ENCODE peak calls at places on chromosomes 16 and 17, in seven cellular contexts. Q is psoas muscle; J is heart left ventricle; L is colonic mucosa; U is tibial artery; F is effector memory CD4-positive, alpha-beta T cell; E is tibial nerve. C is an unnamed sample. For H3K27me3, the result is how much of the 10 kb centered on the place peaks cover.

GRCh38 chr16:11470676-11471415 is 115.9 kb downstream of the LITAF start:
- DNase-seq in E (no peak), U (peak), F (no peak), J (no peak), Q (no peak), L (no peak), C (no peak)

GRCh38 chr16:51540259-51540658 is 389.2 kb upstream of the SALL1 start:
- DNase-seq in F (no peak), Q (no peak), U (no peak), E (no peak), J (no peak), L (no peak), C (no peak)

GRCh38 chr16:69351309-69352027 is at the start of gene TMED6:
- DNase-seq in L (peak), U (no peak), Q (no peak), F (no peak), E (no peak), J (no peak), C (no peak)

GRCh38 chr17:44765965-44766364 is 7.2 kb downstream of the ADAM11 start:
- DNase-seq in E (no peak), J (peak), F (no peak), U (no peak), Q (no peak), L (no peak), C (no peak)

GRCh38 chr16:75742424-75743047 is 16.2 kb upstream of the CPHXL start:
- DNase-seq in E (no peak), Q (no peak), U (no peak), L (no peak), J (no peak), F (no peak), C (no peak)

GRCh38 chr17:58351182-58351581 is 819 bp downstream of the SUPT4H1 start:
- DNase-seq in J (no peak), Q (no peak), U (no peak), F (no peak), E (no peak), L (no peak), C (no peak)

GRCh38 chr17:44829558-44830358 is at the start of gene GJC1:
- DNase-seq in J (peak), E (no peak), L (no peak), U (peak), Q (peak), F (no peak), C (no peak)

GRCh38 chr17:5700791-5701190 is 116.5 kb upstream of the NLRP1 start:
- DNase-seq in F (no peak), J (no peak), Q (no peak), E (no peak), L (no peak), U (no peak), C (no peak)

GRCh38 chr16:2450535-2450934 is 9.4 kb upstream of the TEDC2 start:
- DNase-seq in J (no peak), U (no peak), F (no peak), E (no peak), Q (no peak), L (no peak), C (no peak)

GRCh38 chr17:10798332-10798749 is 5.6 kb downstream of the TMEM238L start:
- DNase-seq in E (no peak), J (no peak), F (no peak), Q (no peak), U (no peak), L (peak), C (no peak)

GRCh38 chr17:21390294-21390693 is 14.1 kb downstream of the KCNJ12 start:
- DNase-seq in L (no peak), J (no peak), F (no peak), Q (no peak), U (no peak), E (no peak), C (no peak)

GRCh38 chr17:30005709-30006320 is 64.4 kb downstream of the EFCAB5 start:
- DNase-seq in E (no peak), F (no peak), J (no peak), L (no peak), U (no peak), Q (no peak), C (no peak)

GRCh38 chr16:79497951-79498350 is 102.6 kb downstream of the MAF start:
- DNase-seq in L (no peak), U (no peak), Q (no peak), F (no peak), E (no peak), J (no peak), C (no peak)

GRCh38 chr17:34099859-34100258 is 155.2 kb upstream of the CCL2 start:
- DNase-seq in L (no peak), E (no peak), J (no peak), Q (no peak), F (no peak), U (no peak), C (no peak)

GRCh38 chr17:7685533-7686220 is 1.6 kb downstream of the TP53 start:
- DNase-seq in F (peak), Q (peak), E (peak), J (peak), U (peak), L (peak), C (peak)

GRCh38 chr16:50311134-50311528 is 44.8 kb downstream of the ADCY7 start:
- DNase-seq in E (no peak), Q (peak), U (peak), L (no peak), J (no peak), F (no peak), C (no peak)

GRCh38 chr16:87713469-87714229 is 52.1 kb downstream of the KLHDC4 start:
- DNase-seq in L (no peak), F (peak), J (no peak), Q (no peak), U (no peak), E (no peak), C (no peak)

GRCh38 chr16:76639685-76640289 is 362.6 kb downstream of the CNTNAP4 start:
- DNase-seq in Q (no peak), F (no peak), E (no peak), L (peak), J (no peak), U (no peak), C (no peak)

GRCh38 chr17:77864234-77865108 is 94.0 kb upstream of the TNRC6C start:
- DNase-seq in J (no peak), L (no peak), Q (no peak), U (peak), E (no peak), F (no peak), C (no peak)

GRCh38 chr16:83835972-83836566 is 28.3 kb downstream of the HSBP1 start:
- DNase-seq in L (no peak), Q (no peak), F (no peak), J (no peak), U (no peak), E (no peak), C (no peak)

GRCh38 chr17:55056530-55056929 is 88.0 kb downstream of the STXBP4 start:
- DNase-seq in L (peak), U (no peak), J (no peak), E (no peak), Q (no peak), F (no peak), C (no peak)

GRCh38 chr17:7043544-7044268 is at the start of gene SLC16A11:
- DNase-seq in Q (peak), L (peak), F (no peak), E (no peak), U (no peak), J (peak), C (no peak)

GRCh38 chr16:81523387-81524115 is 78.9 kb downstream of the CMIP start:
- DNase-seq in J (no peak), F (peak), U (no peak), Q (peak), L (no peak), E (no peak), C (peak)

GRCh38 chr17:59425085-59425901 is 93.8 kb downstream of the YPEL2 start:
- DNase-seq in F (no peak), U (peak), J (peak), Q (peak), E (peak), L (no peak), C (no peak)

GRCh38 chr16:87305505-87306391 is 11.4 kb downstream of the C16orf95 start:
- DNase-seq in L (no peak), F (no peak), J (no peak), Q (no peak), E (no peak), U (no peak), C (no peak)

GRCh38 chr16:69535123-69536050 is 30.4 kb upstream of the NFAT5 start:
- DNase-seq in U (no peak), E (no peak), F (no peak), J (no peak), L (no peak), Q (no peak), C (no peak)

GRCh38 chr17:71919181-71919580 is 201.6 kb upstream of the SOX9 start:
- DNase-seq in Q (no peak), U (no peak), E (peak), L (no peak), J (no peak), F (no peak), C (peak)

GRCh38 chr17:29764217-29764616 is 141.5 kb upstream of the CORO6 start:
- DNase-seq in L (no peak), J (no peak), U (no peak), Q (no peak), E (no peak), F (no peak), C (no peak)

GRCh38 chr17:41678411-41678906 is 10.2 kb upstream of the EIF1 start:
- DNase-seq in F (no peak), U (no peak), J (no peak), E (no peak), Q (peak), L (no peak), C (no peak)

GRCh38 chr17:17579691-17580090 is 11.8 kb downstream of the PEMT start:
- DNase-seq in L (no peak), Q (no peak), J (no peak), E (no peak), U (no peak), F (no peak), C (no peak)

DNA sequence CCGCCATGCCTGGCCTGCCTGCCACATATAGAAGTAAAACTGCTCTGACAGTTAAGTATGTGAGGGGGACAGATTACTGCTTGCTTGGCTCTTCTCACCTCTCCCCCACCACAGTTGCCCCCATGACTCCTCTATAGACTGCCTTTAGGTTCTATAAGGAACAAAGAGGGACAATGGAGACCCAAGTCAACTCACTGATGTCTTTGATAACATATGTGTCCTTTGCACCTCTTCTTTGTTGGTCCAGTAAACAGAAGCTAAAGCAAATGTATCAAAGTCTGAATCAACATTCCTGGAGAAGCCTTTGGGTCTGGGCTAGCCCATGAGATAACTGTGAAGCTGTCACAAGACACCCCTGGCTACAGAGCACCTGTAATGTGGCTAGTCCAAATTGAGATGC is 27.1 kb downstream of the NUDT7 start:
- DNase-seq in L (no peak), Q (no peak), F (no peak), J (no peak), U (no peak), E (no peak), C (no peak)
- H3K27me3 ChIP-seq in L (under half), Q (under half), F (under half), J (under half), U (under half), E (under half), C (under half)

GRCh38 chr17:63930951-63931575 is 1.1 kb downstream of the CD79B start:
- DNase-seq in U (peak), J (peak), Q (peak), E (peak), L (peak), F (peak), C (peak)
- H3K4me3 ChIP-seq in U (no peak), J (peak), Q (peak), E (peak), L (peak), F (peak), C (peak)

DNA sequence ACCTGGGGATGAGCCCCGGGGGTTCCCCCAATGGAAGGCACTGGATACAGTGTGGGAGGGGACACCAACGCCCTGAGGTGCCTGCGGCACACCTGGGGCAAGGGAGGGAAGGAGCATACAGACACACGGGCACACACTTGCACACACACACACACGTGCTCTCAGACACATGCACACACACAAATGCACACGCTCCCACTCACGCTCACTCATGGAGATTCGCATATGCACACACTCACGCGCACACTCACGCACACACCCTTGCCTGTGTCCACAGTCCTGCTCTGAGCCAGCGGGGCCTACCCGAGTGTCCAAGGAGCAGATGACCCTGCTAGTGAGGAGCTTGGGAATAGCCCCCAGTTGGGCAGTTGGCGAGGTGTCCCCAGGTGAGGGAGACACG is 16.7 kb upstream of the PVALEF start:
- DNase-seq in F (no peak), E (no peak), Q (no peak), U (no peak), L (no peak), J (no peak), C (no peak)
- H3K27me3 ChIP-seq in F (under half), E (under half), Q (under half), U (under half), L (under half), J (under half), C (under half)

DNA sequence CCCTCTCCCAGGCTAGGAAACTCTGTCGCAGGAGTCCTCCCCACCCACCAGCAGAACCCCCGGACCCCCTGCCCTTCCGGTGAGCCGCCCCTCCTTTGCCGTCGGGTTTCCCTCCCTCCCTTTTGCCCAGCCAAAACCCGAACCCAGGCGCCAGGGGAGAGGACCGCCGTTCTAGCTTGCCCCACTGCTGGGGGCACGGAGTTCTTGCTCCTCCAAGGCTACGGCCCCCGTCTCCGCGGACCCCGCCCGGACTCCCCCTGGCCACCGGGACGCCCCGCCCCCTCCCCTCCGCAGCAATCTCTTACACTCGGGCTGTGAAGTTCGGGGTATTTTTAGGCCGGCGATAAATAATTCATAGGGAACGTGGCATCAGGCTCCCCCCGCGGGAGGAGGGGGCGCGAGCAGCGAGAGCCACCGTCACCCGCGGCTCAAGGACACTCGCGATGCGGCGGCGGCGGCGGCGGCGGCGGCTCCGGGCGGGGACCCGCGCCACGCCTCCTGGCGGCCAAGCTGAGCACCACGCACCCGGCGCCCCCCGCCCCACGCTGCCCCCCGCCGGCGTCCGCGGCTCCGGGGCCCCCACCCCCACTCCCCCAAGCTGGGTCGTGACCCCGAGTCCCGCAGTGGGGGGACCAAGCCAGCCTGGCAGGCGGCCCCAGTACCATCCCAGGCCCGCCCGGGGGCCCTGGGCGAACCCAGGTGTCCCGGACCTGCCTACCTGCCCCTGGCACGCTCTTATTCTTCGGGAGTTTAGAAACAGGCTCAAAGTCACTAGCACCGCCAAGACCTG is at the start of gene GRIN2C:
- DNase-seq in E (no peak), F (no peak), Q (no peak), L (no peak), J (no peak), U (no peak), C (no peak)
- H3K4me3 ChIP-seq in E (peak), F (peak), Q (peak), L (no peak), J (peak), U (peak), C (peak)

GRCh38 chr17:49878931-49879330 is 31.1 kb upstream of the TAC4 start:
- DNase-seq in Q (no peak), U (no peak), F (no peak), L (no peak), E (no peak), J (no peak), C (no peak)
- H3K27me3 ChIP-seq in Q (under half), U (under half), F (under half), L (under half), E (half or more), J (under half), C (under half)